ENCODE peak calls at places on chromosomes 4 and X, in seven cellular contexts. K, Q, T, L, F, C and U are unnamed samples.

GRCh38 chr4:84366111-84366510 is 133.0 kb downstream of the NKX6-1 start:
- DNase-seq in K (no peak), Q (no peak), T (no peak), L (no peak), F (no peak), C (no peak), U (no peak)

GRCh38 chr4:163161536-163162205 is 5.0 kb downstream of the NAF1 start:
- DNase-seq in K (peak; percentile 95), Q (no peak), T (no peak), L (no peak), F (no peak), C (no peak), U (no peak)

GRCh38 chrX:107674480-107675364 is 46.4 kb downstream of the PRPS1 start:
- DNase-seq in K (no peak), Q (no peak), T (no peak), L (peak; percentile 13), F (peak; percentile 27), C (peak; percentile 49), U (no peak)

GRCh38 chr4:161658658-161659057 is 505.1 kb downstream of the FSTL5 start:
- DNase-seq in K (no peak), Q (peak; percentile 36), T (no peak), L (no peak), F (no peak), C (no peak), U (no peak)

GRCh38 chr4:146511381-146511780 is 10.4 kb downstream of the SLC10A7 start:
- DNase-seq in K (no peak), Q (no peak), T (no peak), L (no peak), F (no peak), C (no peak), U (no peak)

GRCh38 chrX:54397113-54397512 is 39.3 kb upstream of the WNK3 start:
- DNase-seq in K (no peak), Q (no peak), T (no peak), L (no peak), F (no peak), C (no peak), U (no peak)

GRCh38 chr4:185238261-185238681 is 28.9 kb downstream of the SNX25 start:
- DNase-seq in K (peak; percentile 84), Q (no peak), T (no peak), L (no peak), F (no peak), C (no peak), U (no peak)

GRCh38 chr4:3397128-3397527 is 44.6 kb upstream of the HGFAC start:
- DNase-seq in K (no peak), Q (no peak), T (no peak), L (no peak), F (no peak), C (no peak), U (no peak)

GRCh38 chrX:118373538-118373937 is 27.6 kb downstream of the WDR44 start:
- DNase-seq in K (no peak), Q (no peak), T (no peak), L (no peak), F (no peak), C (no peak), U (no peak)

DNA sequence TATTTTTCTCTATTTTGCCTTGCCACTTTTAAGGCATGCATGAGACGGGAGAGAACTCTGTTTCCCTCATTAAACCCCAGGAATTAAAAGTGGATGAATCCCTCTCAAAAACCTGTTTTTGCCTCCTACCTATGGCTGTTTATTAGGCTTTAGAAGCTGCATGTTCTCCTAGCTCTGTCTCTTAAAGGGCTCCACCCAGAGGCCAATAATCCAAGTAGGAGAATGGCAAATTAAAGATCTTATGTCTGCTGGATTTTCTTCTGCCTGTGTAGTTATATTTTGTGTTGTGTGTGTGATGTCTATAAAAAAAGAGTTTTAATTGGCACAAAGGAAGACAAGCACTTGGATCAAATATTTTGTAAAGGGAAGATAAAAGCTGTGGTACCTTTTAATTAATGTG is 32.4 kb downstream of the MAGEC1 start:
- DNase-seq in K (no peak), Q (no peak), T (no peak), L (no peak), F (peak; percentile 24), C (no peak), U (no peak)
- TF ChIP-seq CTCF in K (no peak), Q (peak; percentile 39), T (no peak), L (peak; percentile 57), F (peak; percentile 38), C (no peak), U (no peak)

GRCh38 chrX:85051627-85052026 is 48.0 kb downstream of the APOOL start:
- DNase-seq in K (no peak), Q (no peak), T (no peak), L (no peak), F (no peak), C (no peak), U (no peak)

GRCh38 chrX:85052207-85052606 is 48.5 kb downstream of the APOOL start:
- DNase-seq in K (peak; percentile 11), Q (no peak), T (no peak), L (no peak), F (no peak), C (no peak), U (no peak)

GRCh38 chrX:85052636-85053343 is 49.1 kb downstream of the APOOL start:
- DNase-seq in K (peak; percentile 86), Q (no peak), T (no peak), L (no peak), F (no peak), C (no peak), U (peak; percentile 19)
- TF ChIP-seq CTCF in K (peak; percentile 53), Q (peak; percentile 68), T (no peak), L (peak; percentile 39), F (peak; percentile 32), C (peak; percentile 17), U (peak; percentile 30)

GRCh38 chrX:56783450-56783831 is 54.4 kb downstream of the NBDY start:
- DNase-seq in K (peak; percentile 65), Q (peak; percentile 42), T (no peak), L (peak; percentile 68), F (peak; percentile 73), C (no peak), U (peak; percentile 60)
- TF ChIP-seq CTCF in K (peak; percentile 51), Q (peak; percentile 41), T (no peak), L (peak; percentile 38), F (peak; percentile 31), C (no peak), U (peak; percentile 41)

DNA sequence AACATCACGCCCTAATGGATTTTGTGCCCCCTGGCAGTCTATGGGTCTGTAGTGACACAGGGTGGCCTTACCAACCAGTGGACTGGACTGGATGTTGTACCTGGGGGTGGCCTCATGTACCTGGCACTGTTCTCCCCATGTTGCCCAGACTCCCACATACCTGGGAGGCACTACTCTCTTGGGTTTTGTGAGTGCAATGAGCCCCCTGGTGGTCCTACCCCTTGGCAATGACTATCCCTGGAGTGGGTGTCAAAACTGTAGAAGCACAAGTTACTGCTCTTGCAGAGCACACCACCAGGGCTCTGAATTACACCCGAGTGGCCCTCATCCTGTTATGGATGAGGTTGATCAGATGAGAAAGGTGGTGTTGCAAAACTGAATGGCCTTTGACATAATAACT is 57.8 kb upstream of the CCDC149 start:
- DNase-seq in K (no peak), Q (no peak), T (no peak), L (peak; percentile 48), F (no peak), C (no peak), U (no peak)
- TF ChIP-seq CTCF in K (no peak), Q (no peak), T (no peak), L (peak; percentile 51), F (no peak), C (no peak), U (no peak)

DNA sequence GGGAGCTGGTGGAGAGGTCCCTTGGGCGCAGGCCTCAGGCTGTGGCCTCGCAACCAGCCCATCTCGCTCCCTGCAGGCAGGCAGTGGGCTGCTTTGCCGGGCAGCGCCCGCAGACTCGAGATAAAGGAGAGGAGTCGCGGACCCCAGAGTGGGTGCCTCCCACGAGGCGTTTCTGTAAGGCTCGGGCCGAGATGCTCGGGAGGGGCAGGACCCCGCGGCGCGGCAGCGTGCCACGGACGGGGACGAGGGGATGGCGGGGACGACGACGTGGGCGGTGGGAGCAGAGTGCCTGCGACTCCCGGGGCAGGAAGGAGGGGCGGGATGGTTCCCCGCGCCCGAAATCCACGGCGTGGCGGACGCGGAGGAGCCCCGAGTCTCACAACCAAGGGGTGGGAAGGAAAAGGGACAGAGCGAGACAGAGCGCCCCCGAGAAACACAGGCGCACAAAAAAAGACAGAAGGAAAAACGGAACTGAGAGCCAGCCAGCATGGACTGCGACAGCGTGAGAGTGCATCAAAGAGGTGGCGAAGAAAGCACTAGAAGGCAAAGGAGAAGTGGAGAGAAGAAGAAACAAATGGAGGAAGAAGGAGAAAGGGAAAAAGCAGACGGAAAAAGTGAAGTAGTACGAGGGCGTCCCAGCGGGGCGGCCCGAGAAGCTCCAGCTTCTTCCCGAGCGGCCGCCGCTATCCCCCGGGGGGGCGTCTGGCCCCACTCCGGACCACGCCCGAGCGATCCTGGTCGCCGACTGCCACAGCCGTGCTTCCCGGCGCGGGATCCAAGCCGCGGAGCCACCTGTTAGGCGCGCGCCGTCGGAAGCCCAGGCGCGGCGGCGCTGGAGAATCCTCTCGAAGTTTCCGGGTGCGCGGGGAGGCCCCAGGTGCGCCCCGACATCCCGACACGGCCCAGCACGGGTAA is 1.5 kb downstream of the BEND4 start:
- DNase-seq in K (no peak), Q (peak; percentile 66), T (peak; percentile 12), L (peak; percentile 47), F (no peak), C (no peak), U (no peak)
- TF ChIP-seq CTCF in K (no peak), Q (no peak), T (no peak), L (no peak), F (no peak), C (no peak), U (no peak)

DNA sequence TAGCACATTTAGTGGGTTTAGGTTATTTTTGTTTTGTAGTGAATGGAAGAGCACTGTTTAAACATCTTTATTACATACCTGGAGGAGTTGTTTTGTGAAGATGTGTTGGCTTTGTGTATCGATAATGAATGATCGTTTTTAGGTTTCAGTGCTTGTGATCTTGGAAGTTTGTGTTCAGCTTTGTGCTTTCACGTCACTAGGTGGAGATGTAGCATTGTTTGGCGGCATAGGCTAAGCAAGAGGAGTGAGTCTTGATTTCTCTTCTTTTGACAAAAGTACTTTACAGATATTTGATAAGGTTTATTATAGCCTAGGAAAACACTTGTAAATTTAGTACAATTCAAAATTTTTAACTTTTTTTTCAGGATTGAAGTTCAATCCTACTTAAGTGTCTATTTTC is 50.4 kb downstream of the PDK3 start:
- DNase-seq in K (peak; percentile 4), Q (no peak), T (no peak), L (peak; percentile 56), F (no peak), C (no peak), U (no peak)
- TF ChIP-seq CTCF in K (no peak), Q (peak; percentile 33), T (no peak), L (peak; percentile 73), F (no peak), C (no peak), U (no peak)